ENCODE peak calls at places on chromosome 10, in six cellular contexts. N, D, G, T, E and C are unnamed samples.
A peak's percentile ranks its signal among the peaks of the same experiment; 100 is the strongest.

GRCh38 chr10:94219829-94220228 is 142.9 kb downstream of the NOC3L start:
- DNase-seq in E (no peak), N (no peak), D (peak; percentile 39), G (no peak), T (no peak), C (no peak)

GRCh38 chr10:102090772-102091171 is 25.6 kb downstream of the HPS6 start:
- DNase-seq in G (no peak), D (no peak), N (no peak), T (no peak), E (no peak), C (no peak)

GRCh38 chr10:116748041-116748440 is 5.7 kb upstream of the HSPA12A start:
- DNase-seq in N (no peak), D (peak; percentile 77), G (no peak), E (no peak), T (no peak), C (no peak)

GRCh38 chr10:104254493-104255243 is at the start of gene GSTO1:
- DNase-seq in N (peak; percentile 92), E (peak; percentile 35), G (peak; percentile 30), D (peak; percentile 82), T (peak; percentile 82), C (peak; percentile 87)

GRCh38 chr10:86601956-86602592 is 52.3 kb upstream of the OPN4 start:
- DNase-seq in N (no peak), E (no peak), D (no peak), G (no peak), T (no peak), C (no peak)

GRCh38 chr10:119502214-119502613 is 40.3 kb downstream of the RGS10 start:
- DNase-seq in D (no peak), G (no peak), N (no peak), E (peak; percentile 83), T (no peak), C (peak; percentile 73)

GRCh38 chr10:54372164-54372563 is 428.9 kb downstream of the PCDH15 start:
- DNase-seq in D (no peak), E (no peak), N (no peak), G (no peak), T (no peak), C (no peak)

GRCh38 chr10:53401536-53401935 is 629.0 kb upstream of the MBL2 start:
- DNase-seq in E (no peak), T (no peak), D (no peak), N (no peak), G (no peak), C (no peak)

GRCh38 chr10:99993994-99994689 is 15.6 kb downstream of the DNMBP start:
- DNase-seq in D (peak; percentile 85), N (no peak), T (peak; percentile 79), E (peak; percentile 8), G (peak; percentile 51), C (no peak)

GRCh38 chr10:22183771-22184466 is 33.9 kb downstream of the EBLN1 start:
- DNase-seq in G (no peak), D (peak; percentile 6), E (no peak), N (no peak), T (no peak), C (no peak)

GRCh38 chr10:73887038-73888015 is 13.0 kb upstream of the CAMK2G start:
- DNase-seq in G (no peak), N (peak; percentile 88), D (peak; percentile 98), T (peak; percentile 80), E (no peak), C (peak; percentile 67)

GRCh38 chr10:88983206-88983605 is 7.4 kb upstream of the FAS start:
- DNase-seq in N (no peak), T (no peak), E (no peak), D (no peak), G (no peak), C (no peak)

GRCh38 chr10:88980247-88980646 is 10.4 kb upstream of the FAS start:
- DNase-seq in N (no peak), E (no peak), T (no peak), D (no peak), G (no peak), C (no peak)

GRCh38 chr10:88980836-88981235 is 9.8 kb upstream of the FAS start:
- DNase-seq in D (peak; percentile 34), T (no peak), N (no peak), G (no peak), E (no peak), C (no peak)

GRCh38 chr10:88982360-88982759 is 8.2 kb upstream of the FAS start:
- DNase-seq in D (no peak), G (no peak), E (no peak), N (no peak), T (no peak), C (no peak)

GRCh38 chr10:88981435-88981834 is 9.2 kb upstream of the FAS start:
- DNase-seq in D (no peak), N (no peak), E (no peak), T (no peak), G (no peak), C (no peak)
- H3K27ac ChIP-seq in D (no peak overlapping the region), N (peak overlapping the region; percentile 57), E (no peak overlapping the region), T (no peak overlapping the region), G (no peak overlapping the region), C (no peak overlapping the region)

DNA sequence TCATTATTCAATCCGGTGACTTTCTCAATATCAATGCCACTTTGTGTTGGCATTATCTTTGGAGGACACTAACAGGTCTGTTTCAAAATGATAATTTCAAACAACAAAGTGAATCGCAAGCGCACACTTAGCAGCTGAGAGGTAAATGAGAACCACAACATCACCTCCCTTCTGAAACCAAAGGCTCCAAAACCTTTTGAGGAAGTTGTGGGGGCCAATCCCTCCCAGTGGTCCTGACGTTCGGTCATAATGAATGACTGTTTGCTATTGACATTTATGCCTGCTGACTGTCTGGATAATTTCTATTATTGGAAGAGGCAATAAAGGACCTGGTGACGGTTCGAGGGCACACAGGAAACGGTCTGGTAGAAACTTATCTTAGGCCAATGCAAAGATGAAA is 1.8 kb downstream of the ADARB2 start:
- DNase-seq in E (no peak), T (no peak), D (no peak), G (no peak), N (no peak), C (no peak)
- H3K4me3 ChIP-seq in E (no peak overlapping the region), T (no peak overlapping the region), D (no peak overlapping the region), G (peak overlapping the region; percentile 69), N (no peak overlapping the region), C (no peak overlapping the region)

DNA sequence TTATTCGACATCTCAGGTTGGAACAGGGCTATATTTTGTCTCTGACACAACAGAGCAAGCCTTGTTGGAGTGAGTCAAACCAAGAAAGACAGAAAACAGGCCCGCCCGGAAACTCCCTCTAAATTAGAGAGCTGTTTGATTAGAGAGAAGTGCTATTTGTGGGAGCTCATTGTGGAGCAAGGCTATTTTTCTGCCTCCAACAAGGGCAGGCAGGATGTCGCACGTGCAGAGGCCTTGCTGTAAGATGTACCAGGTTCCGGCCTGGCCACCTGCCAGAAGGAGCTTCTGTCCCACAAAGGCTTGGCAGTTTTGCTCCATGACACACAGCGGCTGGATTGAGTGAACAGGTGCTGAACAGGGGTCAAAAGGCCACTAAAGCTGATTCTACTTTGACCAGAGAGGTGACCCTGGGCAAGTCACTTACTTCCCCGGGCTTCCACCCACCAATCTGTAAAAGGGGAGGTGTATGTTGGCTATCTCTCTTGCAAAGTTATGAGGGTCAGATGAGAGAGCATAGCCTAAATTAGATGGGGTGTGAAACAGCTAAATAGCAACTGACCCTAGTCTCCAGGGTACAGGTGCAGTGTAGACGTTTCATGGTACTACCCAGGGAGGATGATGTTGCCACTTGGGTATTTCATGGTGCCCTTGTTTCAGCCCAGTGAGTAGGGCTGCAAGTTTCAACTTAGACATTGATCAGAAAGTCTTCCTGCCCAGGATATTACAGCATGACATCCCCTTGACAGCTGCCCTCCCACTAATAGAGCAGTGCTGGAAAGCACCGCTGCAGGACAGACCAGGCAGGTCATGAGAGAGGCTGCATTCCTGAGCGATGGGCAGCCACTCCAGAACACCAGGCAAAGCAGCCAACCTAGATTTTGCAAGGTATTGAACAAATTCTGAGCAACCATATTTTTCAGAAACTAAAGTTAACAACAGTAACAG is 62.0 kb downstream of the VSTM4 start:
- DNase-seq in T (no peak), D (no peak), G (peak; percentile 79), N (no peak), E (no peak), C (peak; percentile 23)
- H3K27ac ChIP-seq in T (no peak overlapping the region), D (no peak overlapping the region), G (no peak overlapping the region), N (peak overlapping the region; percentile 13), E (no peak overlapping the region), C (no peak overlapping the region)

DNA sequence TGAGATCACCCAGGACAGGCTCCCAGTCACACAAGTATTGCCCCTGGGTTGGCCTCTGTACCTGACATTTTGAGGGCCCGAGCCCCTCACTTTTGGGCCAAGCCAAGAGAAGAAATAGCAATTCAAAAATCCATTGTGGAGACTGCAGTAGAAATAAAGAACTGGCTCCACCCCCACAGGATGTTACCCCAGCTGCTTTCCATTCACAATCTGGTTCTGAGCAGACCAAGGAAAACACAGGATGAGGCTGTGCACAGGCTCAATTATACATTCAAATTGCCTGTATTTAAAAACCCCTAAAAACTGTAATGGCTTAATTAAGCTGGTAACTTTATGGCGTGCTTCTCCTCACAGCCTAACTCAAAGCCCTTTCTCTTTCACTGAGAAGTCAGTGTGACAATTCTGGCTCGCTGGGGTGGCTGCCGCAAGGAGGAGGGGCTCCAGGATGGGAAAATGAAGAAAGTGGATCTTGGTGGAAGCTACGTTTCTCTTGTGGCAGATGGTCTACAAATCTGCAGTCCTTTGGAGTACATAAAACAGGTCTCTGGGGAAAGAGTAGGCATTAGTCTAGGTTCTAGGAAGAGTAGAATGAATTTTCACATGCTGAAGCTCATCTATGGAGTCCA is 1191.1 kb downstream of the SORCS1 start:
- DNase-seq in N (no peak), T (no peak), E (no peak), G (no peak), D (no peak), C (peak; percentile 47)
- H3K4me3 ChIP-seq in N (no peak overlapping the region), T (no peak overlapping the region), E (no peak overlapping the region), G (no peak overlapping the region), D (no peak overlapping the region), C (no peak overlapping the region)

DNA sequence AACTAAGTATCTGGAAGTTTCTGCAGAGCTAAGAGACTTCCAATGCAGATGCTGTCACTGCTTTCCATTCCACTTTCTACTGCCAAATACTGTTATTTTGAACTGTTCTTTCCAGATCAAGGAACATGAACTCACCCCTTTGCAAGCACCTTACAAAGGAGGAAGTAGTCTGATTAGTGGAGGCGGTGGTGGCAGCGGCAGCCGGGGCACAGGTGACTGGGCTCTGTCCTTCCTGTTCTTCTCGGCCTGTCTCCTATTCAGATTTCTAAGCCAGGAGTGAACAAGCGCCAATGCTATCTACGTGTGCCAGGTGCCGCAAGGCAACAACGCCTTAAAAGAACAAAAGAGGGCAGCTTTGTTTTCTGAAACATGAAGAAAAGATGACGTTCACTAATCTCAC is 44.9 kb downstream of the BEND7 start:
- DNase-seq in D (no peak), T (no peak), N (no peak), E (no peak), G (no peak), C (no peak)
- H3K27ac ChIP-seq in D (no peak overlapping the region), T (no peak overlapping the region), N (no peak overlapping the region), E (no peak overlapping the region), G (no peak overlapping the region), C (no peak overlapping the region)

GRCh38 chr10:32954080-32954479 is 4.0 kb downstream of the ITGB1 start:
- DNase-seq in N (no peak), G (no peak), T (no peak), E (no peak), D (no peak), C (no peak)
- H3K4me3 ChIP-seq in N (no peak overlapping the region), G (no peak overlapping the region), T (no peak overlapping the region), E (peak overlapping the region; percentile 93), D (peak overlapping the region; percentile 84), C (peak overlapping the region; percentile 88)